ENCODE peak calls at places on chromosomes 5 and 9, in four cellular contexts. S, E, J and L are unnamed samples.

GRCh38 chr5:179827684-179828083 is 7.0 kb downstream of the SQSTM1 start:
- DNase-seq in E (peak), J (peak), S (peak), L (peak)

GRCh38 chr5:33312631-33313030 is 128.1 kb upstream of the TARS1 start:
- DNase-seq in E (no peak), J (no peak), S (no peak), L (no peak)

GRCh38 chr5:16663848-16664247 is 47.1 kb upstream of the RETREG1 start:
- DNase-seq in J (no peak), S (no peak), E (no peak), L (no peak)

GRCh38 chr5:149162401-149163084 is 21.2 kb downstream of the ABLIM3 start:
- DNase-seq in S (no peak), J (peak), E (peak), L (no peak)

GRCh38 chr9:127767909-127768331 is 10.5 kb downstream of the SH2D3C start:
- DNase-seq in J (peak), E (no peak), S (no peak), L (no peak)

GRCh38 chr9:114395196-114395595 is 7.4 kb upstream of the AKNA start:
- DNase-seq in S (no peak), E (no peak), J (no peak), L (no peak)

GRCh38 chr5:67644221-67644920 is 447.8 kb upstream of the CD180 start:
- DNase-seq in E (no peak), J (no peak), S (no peak), L (no peak)

GRCh38 chr5:53170748-53171349 is 61.3 kb upstream of the MOCS2 start:
- DNase-seq in E (peak), S (no peak), J (peak), L (peak)

GRCh38 chr5:6343951-6344596 is 34.3 kb downstream of the MED10 start:
- DNase-seq in E (no peak), S (no peak), J (no peak), L (no peak)

GRCh38 chr9:136007906-136008692 is 46.9 kb upstream of the UBAC1 start:
- DNase-seq in S (no peak), E (no peak), J (peak), L (no peak)

GRCh38 chr5:50435131-50435530 is 6.0 kb downstream of the EMB start:
- DNase-seq in S (no peak), J (no peak), E (no peak), L (no peak)

GRCh38 chr9:88303785-88304495 is 84.3 kb upstream of the SPIN1 start:
- DNase-seq in S (no peak), J (peak), E (no peak), L (no peak)

GRCh38 chr9:75903785-75904360 is 13.4 kb downstream of the PCSK5 start:
- DNase-seq in S (no peak), J (no peak), E (no peak), L (peak)

GRCh38 chr9:70564464-70565190 is 150.2 kb upstream of the KLF9 start:
- DNase-seq in J (no peak), E (no peak), S (no peak), L (no peak)

GRCh38 chr9:132239999-132240859 is 78.4 kb downstream of the NTNG2 start:
- DNase-seq in E (no peak), S (peak), J (no peak), L (no peak)

GRCh38 chr9:28179893-28180292 is 606.6 kb upstream of the C9orf72 start:
- DNase-seq in J (no peak), S (no peak), E (no peak), L (no peak)

GRCh38 chr5:36619012-36619635 is 12.7 kb downstream of the SLC1A3 start:
- DNase-seq in E (no peak), J (no peak), S (no peak), L (no peak)

GRCh38 chr5:129747847-129748407 is at the start of gene MINAR2:
- DNase-seq in S (no peak), J (no peak), E (no peak), L (no peak)

GRCh38 chr5:73119492-73120157 is 750 bp upstream of the TMEM171 start:
- DNase-seq in E (no peak), S (peak), J (no peak), L (no peak)

GRCh38 chr9:99172129-99173091 is 49.3 kb downstream of the ALG2 start:
- DNase-seq in S (no peak), E (no peak), J (no peak), L (no peak)

GRCh38 chr5:56696900-56697299 is 118.4 kb upstream of the MAP3K1 start:
- DNase-seq in S (no peak), J (peak), E (no peak), L (peak)

GRCh38 chr5:141945511-141946024 is 12.4 kb downstream of the PCDH12 start:
- DNase-seq in S (peak), J (no peak), E (peak), L (no peak)

GRCh38 chr9:85528142-85528541 is 213.6 kb downstream of the AGTPBP1 start:
- DNase-seq in J (no peak), S (no peak), E (peak), L (no peak)

GRCh38 chr9:82073551-82073950 is 85.0 kb downstream of the SPATA31D1 start:
- DNase-seq in S (no peak), E (no peak), J (no peak), L (no peak)

GRCh38 chr5:128470663-128471062 is 67.4 kb downstream of the FBN2 start:
- DNase-seq in S (no peak), J (peak), E (no peak), L (no peak)